ENCODE peak calls at places on chromosomes 16 and 17, in four cellular contexts. F is GM12878, L is HepG2, W is K562. R is an unnamed sample.
A peak's percentile ranks its signal among the peaks of the same experiment; 100 is the strongest.

GRCh38 chr17:41784207-41784744 is 2.2 kb downstream of the JUP start:
- DNase-seq in F (no peak), L (no peak), W (peak; percentile 85), R (no peak)

GRCh38 chr17:77316651-77317050 is 175.9 kb downstream of the SEC14L1 start:
- DNase-seq in F (no peak), L (no peak), W (no peak), R (no peak)

GRCh38 chr17:39196820-39197331 is 593 bp downstream of the CACNB1 start:
- DNase-seq in F (no peak), L (no peak), W (peak; percentile 49), R (no peak)

GRCh38 chr16:17117906-17118577 is 352.7 kb downstream of the XYLT1 start:
- DNase-seq in F (no peak), L (no peak), W (no peak), R (no peak)

GRCh38 chr17:67390646-67391480 is 13.8 kb downstream of the PITPNC1 start:
- DNase-seq in F (peak; percentile 87), L (peak; percentile 86), W (no peak), R (no peak)

GRCh38 chr16:26709175-26709574 is 357.6 kb upstream of the C16orf82 start:
- DNase-seq in F (no peak), L (no peak), W (peak; percentile 50), R (no peak)

GRCh38 chr16:56776562-56776961 is 46.6 kb downstream of the NUP93 start:
- DNase-seq in F (no peak), L (no peak), W (no peak), R (no peak)

GRCh38 chr16:68116256-68116853 is 31.2 kb downstream of the NFATC3 start:
- DNase-seq in F (no peak), L (no peak), W (peak; percentile 26), R (peak; percentile 30)

GRCh38 chr16:87541882-87542234 is 49.0 kb upstream of the ZCCHC14 start:
- DNase-seq in F (no peak), L (no peak), W (no peak), R (no peak)

GRCh38 chr17:79788989-79789942 is 7.6 kb downstream of the CBX8 start:
- DNase-seq in F (no peak), L (no peak), W (no peak), R (no peak)

GRCh38 chr16:57988929-57989328 is 11.5 kb downstream of the ZNF319 start:
- DNase-seq in F (no peak), L (no peak), W (no peak), R (no peak)

GRCh38 chr16:88769617-88770458 is 15.2 kb downstream of the PIEZO1 start:
- DNase-seq in F (no peak), L (no peak), W (peak; percentile 85), R (peak; percentile 83)

GRCh38 chr16:11098601-11099377 is 154.4 kb downstream of the CLEC16A start:
- DNase-seq in F (no peak), L (no peak), W (no peak), R (no peak)

GRCh38 chr16:85234310-85235235 is 122.3 kb upstream of the CIBAR2 start:
- DNase-seq in F (no peak), L (peak; percentile 70), W (peak; percentile 98), R (peak; percentile 78)

GRCh38 chr17:360141-360705 is 7.6 kb upstream of the RPH3AL start:
- DNase-seq in F (no peak), L (no peak), W (no peak), R (no peak)

GRCh38 chr17:72501404-72502110 is 380.7 kb downstream of the SOX9 start:
- DNase-seq in F (no peak), L (peak; percentile 89), W (no peak), R (no peak)

GRCh38 chr17:79801156-79802038 is 4.5 kb upstream of the CBX8 start:
- DNase-seq in F (no peak), L (no peak), W (no peak), R (peak; percentile 36)

GRCh38 chr17:2937331-2938003 is 125.9 kb downstream of the OR1D5 start:
- DNase-seq in F (no peak), L (no peak), W (no peak), R (no peak)
- TF ChIP-seq SP1 in F (no peak), L (no peak), W (no peak), R (no peak)

GRCh38 chr16:81921415-81921814 is 89.9 kb downstream of the SDR42E1 start:
- DNase-seq in F (no peak), L (no peak), W (no peak), R (no peak)
- TF ChIP-seq BHLHE40 in F (no peak), L (no peak), W (no peak), R (no peak)

DNA sequence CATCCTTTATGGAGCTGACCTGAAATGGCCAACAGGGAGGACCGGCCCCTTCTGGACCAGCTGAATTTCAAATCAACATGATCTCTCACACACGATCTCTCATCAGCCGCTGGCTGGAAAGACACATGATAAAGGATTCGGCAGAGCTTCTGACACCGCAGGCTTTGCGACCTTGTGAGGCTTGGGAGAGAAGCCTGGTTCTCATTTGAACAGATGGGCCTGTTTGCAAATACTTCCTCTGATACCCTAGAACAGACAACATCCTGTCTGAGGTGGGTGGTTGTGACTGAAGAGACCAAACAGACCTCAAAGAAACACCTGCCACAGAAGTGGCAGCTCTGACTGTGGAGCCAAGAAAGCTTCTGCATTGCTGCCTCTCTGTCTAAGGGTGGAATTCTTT is 77.9 kb upstream of the SDK2 start:
- DNase-seq in F (no peak), L (no peak), W (no peak), R (no peak)
- TF ChIP-seq SP1 in F (no peak), L (no peak), W (no peak), R (no peak)

GRCh38 chr17:70938311-70938710 is 769.0 kb downstream of the KCNJ2 start:
- DNase-seq in F (no peak), L (no peak), W (no peak), R (no peak)
- TF ChIP-seq BHLHE40 in F (no peak), L (no peak), W (no peak), R (no peak)

GRCh38 chr17:40775945-40776344 is 3.9 kb upstream of the KRT26 start:
- DNase-seq in F (no peak), L (no peak), W (no peak), R (no peak)
- TF ChIP-seq SP1 in F (no peak), L (no peak), W (no peak), R (no peak)

DNA sequence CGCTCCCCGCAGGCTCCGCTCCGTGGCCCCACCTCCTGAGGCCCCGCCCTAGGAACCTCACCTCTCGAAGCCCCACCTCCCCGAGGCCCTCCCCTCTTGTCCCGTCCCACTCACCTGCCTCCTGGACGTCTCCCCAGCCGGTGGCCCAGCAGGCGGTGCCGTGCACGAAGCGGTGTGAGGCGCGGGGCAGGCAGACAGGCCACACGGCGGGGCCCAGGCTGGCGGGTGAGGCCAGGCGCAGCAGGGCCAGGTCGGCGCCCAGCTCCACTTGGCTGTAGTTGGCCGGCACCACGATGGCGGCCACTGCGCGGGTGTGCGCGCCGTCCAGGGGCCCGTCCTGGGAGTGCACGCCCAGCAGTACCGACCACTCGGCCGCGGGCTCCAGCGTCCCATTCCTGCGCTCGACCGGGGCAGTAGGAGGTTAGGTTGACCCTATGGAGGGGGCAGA is 1.6 kb downstream of the PRSS36 start:
- DNase-seq in F (no peak), L (no peak), W (peak; percentile 93), R (no peak)
- TF ChIP-seq BHLHE40 in F (no peak), L (no peak), W (peak; percentile 33), R (no peak)

R was measured in HEK293T.